ENCODE peak calls at places on chromosomes 7 and 10, in five cellular contexts. One of them, this sample, is unnamed.
A peak's percentile ranks its signal among the peaks of the same experiment; 100 is the strongest.

GRCh38 chr7:106064836-106065559 is 47.1 kb downstream of the SYPL1 start:
- DNase-seq in fibroblast of mammary gland: peak; percentile 97
- DNase-seq in fibroblast of lung: peak; percentile 96
- DNase-seq in fibroblast of the aortic adventitia: peak; percentile 96
- DNase-seq in foreskin fibroblast: peak; percentile 94
- DNase-seq in this sample: peak; percentile 83

GRCh38 chr10:46551701-46552525 is 4.5 kb downstream of the GPRIN2 start:
- DNase-seq in foreskin fibroblast: no peak
- DNase-seq in fibroblast of mammary gland: no peak
- DNase-seq in fibroblast of the aortic adventitia: no peak
- DNase-seq in fibroblast of lung: no peak
- DNase-seq in this sample: no peak

GRCh38 chr7:1942026-1942703 is 272.1 kb downstream of the ELFN1 start:
- DNase-seq in fibroblast of lung: no peak
- DNase-seq in fibroblast of the aortic adventitia: no peak
- DNase-seq in foreskin fibroblast: no peak
- DNase-seq in fibroblast of mammary gland: no peak
- DNase-seq in this sample: no peak

GRCh38 chr10:34916368-34916767 is 101.3 kb upstream of the PARD3 start:
- DNase-seq in fibroblast of the aortic adventitia: peak; percentile 78
- DNase-seq in fibroblast of lung: peak; percentile 86
- DNase-seq in fibroblast of mammary gland: peak; percentile 94
- DNase-seq in foreskin fibroblast: peak; percentile 76
- DNase-seq in this sample: peak; percentile 90

GRCh38 chr10:69056129-69056528 is 31.8 kb upstream of the SRGN start:
- DNase-seq in foreskin fibroblast: no peak
- DNase-seq in fibroblast of the aortic adventitia: no peak
- DNase-seq in fibroblast of mammary gland: peak; percentile 25
- DNase-seq in fibroblast of lung: no peak
- DNase-seq in this sample: no peak

GRCh38 chr7:29989257-29989995 is at the start of gene SCRN1:
- DNase-seq in fibroblast of the aortic adventitia: peak; percentile 15
- DNase-seq in foreskin fibroblast: no peak
- DNase-seq in fibroblast of mammary gland: no peak
- DNase-seq in fibroblast of lung: peak; percentile 37
- DNase-seq in this sample: peak; percentile 34

GRCh38 chr7:1579481-1580421 is 9.9 kb upstream of the PSMG3 start:
- DNase-seq in fibroblast of lung: peak; percentile 55
- DNase-seq in foreskin fibroblast: no peak
- DNase-seq in fibroblast of mammary gland: peak; percentile 54
- DNase-seq in fibroblast of the aortic adventitia: peak; percentile 59
- DNase-seq in this sample: peak; percentile 46

GRCh38 chr7:68258569-68258968 is 1261.9 kb downstream of the TYW1 start:
- DNase-seq in fibroblast of the aortic adventitia: no peak
- DNase-seq in fibroblast of mammary gland: no peak
- DNase-seq in fibroblast of lung: no peak
- DNase-seq in foreskin fibroblast: no peak
- DNase-seq in this sample: no peak

GRCh38 chr10:119120413-119120867 is 16.5 kb downstream of the DENND10 start:
- DNase-seq in foreskin fibroblast: no peak
- DNase-seq in fibroblast of mammary gland: peak; percentile 44
- DNase-seq in fibroblast of the aortic adventitia: no peak
- DNase-seq in fibroblast of lung: peak; percentile 18
- DNase-seq in this sample: peak; percentile 97

GRCh38 chr7:133602291-133602690 is 349.4 kb downstream of the EXOC4 start:
- DNase-seq in foreskin fibroblast: peak; percentile 28
- DNase-seq in fibroblast of lung: peak; percentile 50
- DNase-seq in fibroblast of mammary gland: peak; percentile 83
- DNase-seq in fibroblast of the aortic adventitia: peak; percentile 70
- DNase-seq in this sample: no peak

GRCh38 chr10:129780901-129781795 is 182.9 kb downstream of the EBF3 start:
- DNase-seq in fibroblast of the aortic adventitia: no peak
- DNase-seq in foreskin fibroblast: no peak
- DNase-seq in fibroblast of lung: no peak
- DNase-seq in fibroblast of mammary gland: no peak
- DNase-seq in this sample: no peak

GRCh38 chr10:62264126-62264525 is 4.5 kb downstream of the RTKN2 start:
- DNase-seq in fibroblast of the aortic adventitia: no peak
- DNase-seq in fibroblast of lung: no peak
- DNase-seq in foreskin fibroblast: no peak
- DNase-seq in fibroblast of mammary gland: no peak
- DNase-seq in this sample: no peak

GRCh38 chr7:157710396-157710795 is 373.6 kb downstream of the DNAJB6 start:
- DNase-seq in foreskin fibroblast: no peak
- DNase-seq in fibroblast of the aortic adventitia: no peak
- DNase-seq in fibroblast of mammary gland: no peak
- DNase-seq in fibroblast of lung: no peak
- DNase-seq in this sample: no peak

GRCh38 chr10:131733596-131733995 is 167.2 kb upstream of the PPP2R2D start:
- DNase-seq in fibroblast of the aortic adventitia: no peak
- DNase-seq in fibroblast of lung: no peak
- DNase-seq in fibroblast of mammary gland: no peak
- DNase-seq in foreskin fibroblast: no peak
- DNase-seq in this sample: no peak

GRCh38 chr7:97118306-97118917 is 914 bp downstream of the SDHAF3 start:
- DNase-seq in foreskin fibroblast: no peak
- DNase-seq in fibroblast of lung: peak; percentile 9
- DNase-seq in fibroblast of the aortic adventitia: no peak
- DNase-seq in fibroblast of mammary gland: no peak
- DNase-seq in this sample: no peak

GRCh38 chr7:120856621-120857352 is 1.2 kb downstream of the TSPAN12 start:
- DNase-seq in fibroblast of mammary gland: peak; percentile 14
- DNase-seq in foreskin fibroblast: no peak
- DNase-seq in fibroblast of lung: peak; percentile 21
- DNase-seq in fibroblast of the aortic adventitia: no peak
- DNase-seq in this sample: peak; percentile 15

GRCh38 chr10:43126759-43127424 is 11.4 kb upstream of the CSGALNACT2 start:
- DNase-seq in foreskin fibroblast: no peak
- DNase-seq in fibroblast of lung: no peak
- DNase-seq in fibroblast of the aortic adventitia: no peak
- DNase-seq in fibroblast of mammary gland: no peak
- DNase-seq in this sample: no peak

GRCh38 chr10:11180228-11180627 is 162.6 kb downstream of the CELF2 start:
- DNase-seq in foreskin fibroblast: no peak
- DNase-seq in fibroblast of the aortic adventitia: no peak
- DNase-seq in fibroblast of mammary gland: no peak
- DNase-seq in fibroblast of lung: no peak
- DNase-seq in this sample: no peak

GRCh38 chr7:99709838-99710541 is 25.0 kb downstream of the CYP3A7 start:
- DNase-seq in fibroblast of the aortic adventitia: no peak
- DNase-seq in fibroblast of mammary gland: no peak
- DNase-seq in fibroblast of lung: no peak
- DNase-seq in foreskin fibroblast: no peak
- DNase-seq in this sample: no peak

GRCh38 chr10:82394122-82394521 is 519.1 kb downstream of the NRG3 start:
- DNase-seq in fibroblast of mammary gland: no peak
- DNase-seq in fibroblast of the aortic adventitia: no peak
- DNase-seq in foreskin fibroblast: no peak
- DNase-seq in fibroblast of lung: no peak
- DNase-seq in this sample: no peak

GRCh38 chr7:158820656-158821055 is 8.7 kb downstream of the ESYT2 start:
- DNase-seq in foreskin fibroblast: no peak
- DNase-seq in fibroblast of the aortic adventitia: peak; percentile 25
- DNase-seq in fibroblast of mammary gland: peak; percentile 58
- DNase-seq in fibroblast of lung: peak; percentile 42
- DNase-seq in this sample: peak; percentile 65

GRCh38 chr10:75203724-75204123 is 6.9 kb upstream of the VDAC2 start:
- DNase-seq in foreskin fibroblast: no peak
- DNase-seq in fibroblast of mammary gland: no peak
- DNase-seq in fibroblast of the aortic adventitia: no peak
- DNase-seq in fibroblast of lung: no peak
- DNase-seq in this sample: no peak

GRCh38 chr10:126634915-126635314 is 35.6 kb downstream of the C10orf90 start:
- DNase-seq in fibroblast of mammary gland: no peak
- DNase-seq in foreskin fibroblast: peak; percentile 45
- DNase-seq in fibroblast of the aortic adventitia: no peak
- DNase-seq in fibroblast of lung: no peak
- DNase-seq in this sample: peak; percentile 3

GRCh38 chr10:110387983-110388681 is 83.4 kb upstream of the SMNDC1 start:
- DNase-seq in foreskin fibroblast: peak; percentile 56
- DNase-seq in fibroblast of mammary gland: peak; percentile 43
- DNase-seq in fibroblast of lung: peak; percentile 51
- DNase-seq in fibroblast of the aortic adventitia: peak; percentile 33
- DNase-seq in this sample: no peak

GRCh38 chr10:53003094-53003493 is 230.5 kb upstream of the MBL2 start:
- DNase-seq in foreskin fibroblast: no peak
- DNase-seq in fibroblast of the aortic adventitia: no peak
- DNase-seq in fibroblast of mammary gland: no peak
- DNase-seq in fibroblast of lung: no peak
- DNase-seq in this sample: no peak

GRCh38 chr7:75905785-75906604 is 9.0 kb upstream of the POR start:
- DNase-seq in fibroblast of the aortic adventitia: peak; percentile 73
- DNase-seq in fibroblast of mammary gland: peak; percentile 81
- DNase-seq in foreskin fibroblast: peak; percentile 85
- DNase-seq in fibroblast of lung: peak; percentile 83
- DNase-seq in this sample: peak; percentile 83

GRCh38 chr10:104559935-104560334 is 81.2 kb upstream of the SORCS3 start:
- DNase-seq in fibroblast of lung: no peak
- DNase-seq in fibroblast of mammary gland: peak; percentile 14
- DNase-seq in fibroblast of the aortic adventitia: no peak
- DNase-seq in foreskin fibroblast: no peak
- DNase-seq in this sample: no peak

GRCh38 chr10:35340975-35341374 is 4.7 kb downstream of the CCNY start:
- DNase-seq in fibroblast of mammary gland: peak; percentile 46
- DNase-seq in fibroblast of lung: no peak
- DNase-seq in foreskin fibroblast: peak; percentile 40
- DNase-seq in fibroblast of the aortic adventitia: no peak
- DNase-seq in this sample: no peak

DNA sequence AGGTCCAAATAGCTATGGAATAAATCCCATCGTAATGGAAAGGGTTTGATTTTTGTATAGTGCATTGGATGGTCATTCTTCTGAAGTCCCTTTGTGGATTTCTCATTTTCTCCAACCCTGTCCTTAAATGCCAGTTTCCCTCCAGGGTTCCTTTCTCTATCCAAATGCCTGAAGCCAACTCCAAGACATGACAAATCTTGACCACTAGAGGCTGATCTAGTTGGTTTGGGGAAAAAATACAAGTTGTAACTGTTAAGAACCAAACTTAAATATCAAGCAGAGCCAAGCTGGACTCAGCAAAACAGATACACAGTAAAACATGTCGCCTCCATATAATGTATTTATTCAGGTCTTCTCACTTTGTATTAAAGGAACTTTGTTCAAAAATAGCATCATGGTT is 28.7 kb downstream of the FRMD4A start:
- DNase-seq in fibroblast of lung: peak; percentile 22
- DNase-seq in fibroblast of the aortic adventitia: peak; percentile 33
- DNase-seq in foreskin fibroblast: peak; percentile 2
- DNase-seq in fibroblast of mammary gland: peak; percentile 14
- DNase-seq in this sample: no peak
- TF ChIP-seq CTCF in fibroblast of lung: peak; percentile 62
- TF ChIP-seq CTCF in fibroblast of the aortic adventitia: peak; percentile 62
- TF ChIP-seq CTCF in foreskin fibroblast: peak; percentile 48
- TF ChIP-seq CTCF in fibroblast of mammary gland: peak; percentile 49
- TF ChIP-seq CTCF in this sample: peak; percentile 54

GRCh38 chr10:27746364-27747095 is 911 bp upstream of the MKX start:
- DNase-seq in foreskin fibroblast: no peak
- DNase-seq in fibroblast of mammary gland: no peak
- DNase-seq in fibroblast of the aortic adventitia: no peak
- DNase-seq in fibroblast of lung: no peak
- DNase-seq in this sample: no peak
- H3K4me3 ChIP-seq in foreskin fibroblast: peak overlapping the region; percentile 84
- H3K4me3 ChIP-seq in fibroblast of mammary gland: peak overlapping the region; percentile 19
- H3K4me3 ChIP-seq in fibroblast of the aortic adventitia: no peak overlapping the region
- H3K4me3 ChIP-seq in fibroblast of lung: peak overlapping the region; percentile 61
- H3K4me3 ChIP-seq in this sample: no peak overlapping the region

GRCh38 chr10:70558295-70558694 is 44.2 kb downstream of the PRF1 start:
- DNase-seq in foreskin fibroblast: no peak
- DNase-seq in fibroblast of lung: no peak
- DNase-seq in fibroblast of the aortic adventitia: no peak
- DNase-seq in fibroblast of mammary gland: no peak
- DNase-seq in this sample: no peak
- TF ChIP-seq CTCF in foreskin fibroblast: no peak
- TF ChIP-seq CTCF in fibroblast of lung: no peak
- TF ChIP-seq CTCF in fibroblast of the aortic adventitia: no peak
- TF ChIP-seq CTCF in fibroblast of mammary gland: no peak
- TF ChIP-seq CTCF in this sample: no peak

GRCh38 chr7:55568613-55569268 is 3.6 kb downstream of the VOPP1 start:
- DNase-seq in fibroblast of mammary gland: no peak
- DNase-seq in fibroblast of lung: peak; percentile 15
- DNase-seq in foreskin fibroblast: no peak
- DNase-seq in fibroblast of the aortic adventitia: peak; percentile 42
- DNase-seq in this sample: peak; percentile 17
- H3K4me3 ChIP-seq in fibroblast of mammary gland: no peak overlapping the region
- H3K4me3 ChIP-seq in fibroblast of lung: no peak overlapping the region
- H3K4me3 ChIP-seq in foreskin fibroblast: no peak overlapping the region
- H3K4me3 ChIP-seq in fibroblast of the aortic adventitia: no peak overlapping the region
- H3K4me3 ChIP-seq in this sample: no peak overlapping the region

GRCh38 chr10:50574305-50574704 is 49.5 kb downstream of the SGMS1 start:
- DNase-seq in fibroblast of lung: no peak
- DNase-seq in fibroblast of mammary gland: no peak
- DNase-seq in fibroblast of the aortic adventitia: no peak
- DNase-seq in foreskin fibroblast: no peak
- DNase-seq in this sample: no peak
- TF ChIP-seq CTCF in fibroblast of lung: peak; percentile 30
- TF ChIP-seq CTCF in fibroblast of mammary gland: peak; percentile 30
- TF ChIP-seq CTCF in fibroblast of the aortic adventitia: peak; percentile 17
- TF ChIP-seq CTCF in foreskin fibroblast: peak; percentile 8
- TF ChIP-seq CTCF in this sample: peak; percentile 42